ENCODE peak calls at places on chromosome 9, in nine cellular contexts. L, R, Q, W, O, T, Z, F and I are unnamed samples.
A peak's percentile ranks its signal among the peaks of the same experiment; 100 is the strongest.

GRCh38 chr9:35972093-35972492 is 14.1 kb upstream of the OR2S2 start:
- DNase-seq in L (no peak), R (no peak), Q (peak; percentile 64), W (no peak), O (no peak), T (no peak), Z (no peak), F (no peak), I (no peak)

GRCh38 chr9:94639045-94639995 is at the start of gene FBP1:
- DNase-seq in L (no peak), R (no peak), Q (peak; percentile 80), W (no peak), O (no peak), T (no peak), Z (no peak), F (peak; percentile 45), I (peak; percentile 16)

GRCh38 chr9:98450486-98450885 is 195.0 kb upstream of the TBC1D2 start:
- DNase-seq in L (no peak), R (no peak), Q (no peak), W (no peak), O (no peak), T (no peak), Z (no peak), F (no peak), I (no peak)

GRCh38 chr9:107492381-107492780 is 2.8 kb upstream of the KLF4 start:
- DNase-seq in L (no peak), R (no peak), Q (no peak), W (no peak), O (no peak), T (no peak), Z (peak; percentile 39), F (no peak), I (no peak)

GRCh38 chr9:34612788-34613390 is 992 bp upstream of the RPP25L start:
- DNase-seq in L (peak; percentile 54), R (peak; percentile 57), Q (peak; percentile 88), W (peak; percentile 89), O (peak; percentile 71), T (no peak), Z (peak; percentile 61), F (peak; percentile 87), I (peak; percentile 90)

GRCh38 chr9:121326130-121326838 is 43.8 kb downstream of the STOM start:
- DNase-seq in L (peak; percentile 95), R (no peak), Q (peak; percentile 96), W (peak; percentile 58), O (no peak), T (no peak), Z (peak; percentile 99), F (peak; percentile 68), I (no peak)

GRCh38 chr9:2142212-2142611 is 127.1 kb downstream of the SMARCA2 start:
- DNase-seq in L (no peak), R (no peak), Q (no peak), W (no peak), O (no peak), T (no peak), Z (no peak), F (no peak), I (no peak)

GRCh38 chr9:98995059-98995665 is 51.5 kb downstream of the COL15A1 start:
- DNase-seq in L (no peak), R (no peak), Q (peak; percentile 92), W (peak; percentile 54), O (no peak), T (no peak), Z (peak; percentile 21), F (peak; percentile 46), I (no peak)

GRCh38 chr9:117523531-117524153 is 108.8 kb upstream of the ASTN2 start:
- DNase-seq in L (no peak), R (no peak), Q (no peak), W (peak; percentile 9), O (no peak), T (no peak), Z (no peak), F (no peak), I (no peak)

GRCh38 chr9:86783884-86784283 is 163.4 kb downstream of the GAS1 start:
- DNase-seq in L (no peak), R (no peak), Q (no peak), W (peak; percentile 63), O (no peak), T (no peak), Z (peak; percentile 83), F (no peak), I (no peak)

GRCh38 chr9:91646702-91647101 is 223.1 kb upstream of the NFIL3 start:
- DNase-seq in L (no peak), R (no peak), Q (no peak), W (no peak), O (no peak), T (no peak), Z (no peak), F (no peak), I (no peak)

GRCh38 chr9:127279717-127280285 is 15.2 kb downstream of the GARNL3 start:
- DNase-seq in L (no peak), R (no peak), Q (no peak), W (no peak), O (no peak), T (no peak), Z (no peak), F (no peak), I (peak; percentile 40)

GRCh38 chr9:137025120-137025966 is 2.7 kb downstream of the ABCA2 start:
- DNase-seq in L (no peak), R (no peak), Q (peak; percentile 77), W (no peak), O (no peak), T (no peak), Z (peak; percentile 29), F (no peak), I (peak; percentile 20)

GRCh38 chr9:112694910-112695555 is 22.9 kb downstream of the INIP start:
- DNase-seq in L (no peak), R (no peak), Q (no peak), W (no peak), O (no peak), T (no peak), Z (peak; percentile 37), F (no peak), I (no peak)

GRCh38 chr9:88742483-88742882 is 207.5 kb downstream of the NXNL2 start:
- DNase-seq in L (no peak), R (no peak), Q (peak; percentile 74), W (peak; percentile 92), O (no peak), T (no peak), Z (peak; percentile 93), F (peak; percentile 52), I (no peak)

GRCh38 chr9:4792054-4792571 is 631 bp upstream of the RCL1 start:
- DNase-seq in L (no peak), R (no peak), Q (no peak), W (no peak), O (no peak), T (no peak), Z (no peak), F (no peak), I (peak; percentile 71)

GRCh38 chr9:16410601-16411285 is 459.7 kb downstream of the BNC2 start:
- DNase-seq in L (no peak), R (no peak), Q (no peak), W (peak; percentile 22), O (no peak), T (no peak), Z (no peak), F (no peak), I (no peak)

GRCh38 chr9:120403543-120403856 is 176.5 kb downstream of the CDK5RAP2 start:
- DNase-seq in L (no peak), R (no peak), Q (no peak), W (no peak), O (no peak), T (no peak), Z (no peak), F (no peak), I (no peak)

GRCh38 chr9:134648701-134649525 is 7.3 kb downstream of the COL5A1 start:
- DNase-seq in L (no peak), R (no peak), Q (peak; percentile 36), W (peak; percentile 24), O (no peak), T (no peak), Z (peak; percentile 58), F (peak; percentile 67), I (no peak)

GRCh38 chr9:68800836-68801235 is 95.8 kb downstream of the PIP5K1B start:
- DNase-seq in L (no peak), R (no peak), Q (no peak), W (no peak), O (no peak), T (no peak), Z (no peak), F (no peak), I (no peak)

GRCh38 chr9:109574061-109574882 is 76.2 kb upstream of the PTPN3 start:
- DNase-seq in L (peak; percentile 41), R (peak; percentile 39), Q (no peak), W (peak; percentile 76), O (peak; percentile 24), T (no peak), Z (peak; percentile 36), F (peak; percentile 35), I (peak; percentile 68)

GRCh38 chr9:136204838-136205706 is at the start of gene LHX3:
- DNase-seq in L (no peak), R (no peak), Q (peak; percentile 69), W (no peak), O (no peak), T (peak; percentile 63), Z (no peak), F (peak; percentile 86), I (no peak)

GRCh38 chr9:124297553-124297905 is 39.8 kb downstream of the NEK6 start:
- DNase-seq in L (peak; percentile 84), R (peak; percentile 87), Q (peak; percentile 94), W (peak; percentile 94), O (no peak), T (no peak), Z (peak; percentile 95), F (peak; percentile 92), I (no peak)

GRCh38 chr9:138052322-138052615 is 174.7 kb downstream of the CACNA1B start:
- DNase-seq in L (no peak), R (no peak), Q (no peak), W (no peak), O (no peak), T (no peak), Z (no peak), F (no peak), I (no peak)

GRCh38 chr9:21993893-21994525 is at the start of gene CDKN2A:
- DNase-seq in L (no peak), R (no peak), Q (peak; percentile 64), W (no peak), O (peak; percentile 93), T (peak; percentile 33), Z (peak; percentile 56), F (no peak), I (no peak)